ENCODE peak calls at places on chromosomes 7 and 10, in four cellular contexts. P is H1, F is H9, J is IMR-90. E is an unnamed sample.

GRCh38 chr7:108613147-108613948 is 43.7 kb downstream of the DNAJB9 start:
- DNase-seq in P (no peak), F (no peak), J (peak), E (peak)

GRCh38 chr7:41047789-41048191 is 655.1 kb downstream of the INHBA start:
- DNase-seq in P (no peak), F (no peak), J (peak), E (no peak)

GRCh38 chr10:15259136-15259535 is 90.6 kb upstream of the NMT2 start:
- DNase-seq in P (no peak), F (no peak), J (no peak), E (no peak)

GRCh38 chr7:75885011-75885410 is 6.2 kb downstream of the RHBDD2 start:
- DNase-seq in P (no peak), F (no peak), J (no peak), E (no peak)

GRCh38 chr10:69486922-69487730 is 35.9 kb downstream of the TSPAN15 start:
- DNase-seq in P (no peak), F (no peak), J (no peak), E (no peak)

GRCh38 chr10:7260412-7260900 is 150.4 kb downstream of the SFMBT2 start:
- DNase-seq in P (peak), F (peak), J (peak), E (peak)

GRCh38 chr7:95737828-95738505 is 34.4 kb upstream of the DYNC1I1 start:
- DNase-seq in P (no peak), F (no peak), J (no peak), E (no peak)

GRCh38 chr7:156143158-156143557 is 330.9 kb upstream of the SHH start:
- DNase-seq in P (no peak), F (no peak), J (no peak), E (no peak)

GRCh38 chr7:132580277-132580676 is 4.0 kb upstream of the PLXNA4 start:
- DNase-seq in P (no peak), F (no peak), J (no peak), E (peak)

GRCh38 chr10:23892296-23892695 is 316.6 kb upstream of the KIAA1217 start:
- DNase-seq in P (no peak), F (no peak), J (no peak), E (no peak)

GRCh38 chr7:45033931-45034290 is 33.9 kb downstream of the CCM2 start:
- DNase-seq in P (no peak), F (no peak), J (no peak), E (peak)

GRCh38 chr10:34862892-34863291 is 47.8 kb upstream of the PARD3 start:
- DNase-seq in P (no peak), F (no peak), J (no peak), E (no peak)

GRCh38 chr7:2721842-2722241 is 33.8 kb downstream of the AMZ1 start:
- DNase-seq in P (no peak), F (no peak), J (no peak), E (no peak)

GRCh38 chr7:40584667-40585433 is 450.0 kb downstream of the SUGCT start:
- DNase-seq in P (no peak), F (no peak), J (peak), E (no peak)

GRCh38 chr7:80934286-80934685 is 15.4 kb upstream of the SEMA3C start:
- DNase-seq in P (no peak), F (no peak), J (peak), E (no peak)

GRCh38 chr10:124152139-124152780 is 58.9 kb upstream of the CHST15 start:
- DNase-seq in P (no peak), F (peak), J (peak), E (peak)

GRCh38 chr10:122968698-122969097 is 11.5 kb upstream of the PSTK start:
- DNase-seq in P (no peak), F (no peak), J (no peak), E (no peak)

GRCh38 chr10:25014579-25014978 is 1.4 kb downstream of the ENKUR start:
- DNase-seq in P (no peak), F (no peak), J (no peak), E (no peak)

GRCh38 chr7:117011419-117012260 is 58.3 kb downstream of the ST7 start:
- DNase-seq in P (no peak), F (no peak), J (no peak), E (peak)

GRCh38 chr7:151391358-151391730 is 18.5 kb downstream of the WDR86 start:
- DNase-seq in P (no peak), F (no peak), J (no peak), E (no peak)

GRCh38 chr10:132193907-132194552 is 7.3 kb downstream of the DPYSL4 start:
- DNase-seq in P (no peak), F (no peak), J (no peak), E (no peak)

GRCh38 chr7:2964208-2964607 is 79.5 kb downstream of the CARD11 start:
- DNase-seq in P (no peak), F (no peak), J (no peak), E (no peak)

GRCh38 chr7:130277763-130278643 is 11.3 kb downstream of the CPA2 start:
- DNase-seq in P (no peak), F (peak), J (peak), E (peak)

GRCh38 chr7:151273646-151274375 is 25.3 kb upstream of the SMARCD3 start:
- DNase-seq in P (no peak), F (no peak), J (no peak), E (no peak)

GRCh38 chr7:26988975-26989374 is 106.8 kb downstream of the HOXA1 start:
- DNase-seq in P (no peak), F (no peak), J (no peak), E (no peak)
- H3K56ac ChIP-seq in P (no peak), F (no peak), J (no peak), E (no peak)

GRCh38 chr10:80461208-80462183 is 7.4 kb downstream of the TSPAN14 start:
- DNase-seq in P (no peak), F (no peak), J (no peak), E (no peak)
- H3K4ac ChIP-seq in P (peak), F (no peak), J (peak), E (no peak)

DNA sequence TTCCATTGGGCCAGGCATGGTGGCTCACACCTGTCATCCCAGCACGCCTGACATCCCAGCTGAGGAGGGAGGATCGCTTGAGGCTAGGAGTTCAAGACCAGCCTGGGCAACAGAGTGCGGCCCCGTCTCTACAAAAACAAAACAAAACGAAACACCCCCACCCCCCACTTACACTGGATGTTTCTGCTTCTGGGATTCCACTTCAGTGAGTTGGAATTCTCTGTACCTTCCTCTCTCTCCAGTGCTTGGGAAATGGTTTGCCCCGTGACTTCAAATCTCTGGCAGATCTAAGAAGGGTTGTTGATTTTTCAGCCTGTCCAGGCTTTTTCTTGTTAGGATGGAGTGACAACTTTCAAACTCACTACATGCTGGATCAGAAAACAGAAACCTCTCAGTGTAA is 106.9 kb downstream of the ANLN start:
- DNase-seq in P (no peak), F (no peak), J (no peak), E (no peak)
- H3K56ac ChIP-seq in P (no peak), F (no peak), J (no peak), E (no peak)

DNA sequence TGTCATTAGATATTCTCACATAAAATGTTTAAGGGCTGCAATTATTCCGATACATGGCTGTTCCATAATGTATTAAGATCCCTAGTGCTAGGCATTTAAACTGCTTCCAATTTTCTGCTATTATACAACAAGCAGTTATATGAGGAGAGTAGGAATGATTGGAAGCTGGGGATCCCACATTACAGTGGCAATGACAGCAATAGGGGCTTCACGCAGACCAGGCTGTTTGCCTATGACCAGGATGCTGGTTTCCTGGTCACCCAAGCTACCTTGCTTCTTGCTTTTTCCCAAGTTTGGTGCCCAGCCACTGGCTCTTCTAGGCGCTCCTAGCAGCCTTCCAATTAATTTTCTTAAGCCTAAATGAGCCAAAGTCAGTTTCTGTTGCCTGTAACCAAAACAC is 39.3 kb downstream of the SMURF1 start:
- DNase-seq in P (no peak), F (no peak), J (no peak), E (no peak)
- H3K4ac ChIP-seq in P (no peak), F (no peak), J (peak), E (no peak)